ENCODE peak calls at places on chromosomes 12 and 14, in eight cellular contexts. W is OCI-LY7, Y is transverse colon, X is right atrium auricular region, H is pancreas, V is neural progenitor cell, E is cardiac muscle cell, K is A549. Z is an unnamed sample.

GRCh38 chr14:23364604-23365352 is at the start of gene EFS:
- DNase-seq in W (no peak), Y (no peak), X (no peak), H (no peak), V (peak; percentile 85), E (no peak), K (no peak), Z (no peak)

GRCh38 chr12:70722584-70723343 is 85.5 kb upstream of the PTPRB start:
- DNase-seq in W (no peak), Y (no peak), X (no peak), H (no peak), V (no peak), E (no peak), K (no peak), Z (no peak)

GRCh38 chr14:36315159-36315853 is 5.1 kb downstream of the MBIP start:
- DNase-seq in W (no peak), Y (no peak), X (no peak), H (no peak), V (peak; percentile 9), E (no peak), K (no peak), Z (no peak)

GRCh38 chr12:26701604-26702215 is 131.3 kb downstream of the ITPR2 start:
- DNase-seq in W (peak; percentile 54), Y (no peak), X (no peak), H (no peak), V (peak; percentile 71), E (peak; percentile 64), K (peak; percentile 16), Z (no peak)

GRCh38 chr14:70888681-70889175 is 18.5 kb upstream of the PCNX1 start:
- DNase-seq in W (no peak), Y (no peak), X (no peak), H (no peak), V (no peak), E (no peak), K (no peak), Z (no peak)

GRCh38 chr14:76955575-76956252 is 72.8 kb downstream of the IRF2BPL start:
- DNase-seq in W (peak; percentile 50), Y (no peak), X (peak; percentile 70), H (no peak), V (no peak), E (no peak), K (no peak), Z (no peak)

GRCh38 chr12:90729741-90730140 is 225.2 kb downstream of the CCER1 start:
- DNase-seq in W (no peak), Y (no peak), X (no peak), H (no peak), V (no peak), E (no peak), K (no peak), Z (no peak)

GRCh38 chr12:40312196-40312595 is 87.4 kb downstream of the LRRK2 start:
- DNase-seq in W (no peak), Y (no peak), X (no peak), H (no peak), V (no peak), E (no peak), K (no peak), Z (no peak)

GRCh38 chr12:66516133-66516532 is 162.7 kb downstream of the GRIP1 start:
- DNase-seq in W (no peak), Y (no peak), X (no peak), H (no peak), V (no peak), E (no peak), K (no peak), Z (no peak)

GRCh38 chr12:46783881-46784280 is 41.9 kb downstream of the SLC38A4 start:
- DNase-seq in W (no peak), Y (no peak), X (no peak), H (no peak), V (no peak), E (no peak), K (no peak), Z (no peak)

GRCh38 chr12:50050410-50051280 is 6.8 kb upstream of the ASIC1 start:
- DNase-seq in W (no peak), Y (peak; percentile 57), X (peak; percentile 90), H (no peak), V (peak; percentile 77), E (peak; percentile 49), K (no peak), Z (peak; percentile 69)

GRCh38 chr14:102819790-102820330 is 42.6 kb downstream of the TRAF3 start:
- DNase-seq in W (no peak), Y (no peak), X (no peak), H (no peak), V (no peak), E (no peak), K (no peak), Z (no peak)
- H3K4me1 ChIP-seq in W (no peaks in the 10 kb centered on the region), Y (peaks cover 24% of the 10 kb centered on the region), X (no peaks in the 10 kb centered on the region), H (peaks cover 5% of the 10 kb centered on the region), V (no peaks in the 10 kb centered on the region), E (peaks cover 5% of the 10 kb centered on the region), K (peaks cover 14% of the 10 kb centered on the region), Z (peaks cover 5% of the 10 kb centered on the region)

GRCh38 chr12:2302711-2303255 is 250.0 kb downstream of the CACNA1C start:
- DNase-seq in W (no peak), Y (no peak), X (no peak), H (no peak), V (no peak), E (no peak), K (no peak), Z (no peak)
- H3K4me1 ChIP-seq in W (peaks cover 70% of the 10 kb centered on the region), Y (peaks cover 17% of the 10 kb centered on the region), X (no peaks in the 10 kb centered on the region), H (no peaks in the 10 kb centered on the region), V (peaks cover 14% of the 10 kb centered on the region), E (peaks cover 18% of the 10 kb centered on the region), K (no peaks in the 10 kb centered on the region), Z (peaks cover 34% of the 10 kb centered on the region)

GRCh38 chr12:92668739-92669138 is 34.0 kb upstream of the PLEKHG7 start:
- DNase-seq in W (no peak), Y (no peak), X (no peak), H (no peak), V (no peak), E (no peak), K (no peak), Z (no peak)

GRCh38 chr12:92661269-92661668 is 41.5 kb upstream of the PLEKHG7 start:
- DNase-seq in W (no peak), Y (no peak), X (no peak), H (no peak), V (no peak), E (no peak), K (no peak), Z (no peak)

GRCh38 chr12:92665496-92665895 is 37.3 kb upstream of the PLEKHG7 start:
- DNase-seq in W (no peak), Y (no peak), X (no peak), H (no peak), V (no peak), E (no peak), K (no peak), Z (no peak)
- H3K4me1 ChIP-seq in W (no peaks in the 10 kb centered on the region), Y (no peaks in the 10 kb centered on the region), X (no peaks in the 10 kb centered on the region), H (no peaks in the 10 kb centered on the region), V (no peaks in the 10 kb centered on the region), E (no peaks in the 10 kb centered on the region), K (no peaks in the 10 kb centered on the region), Z (no peaks in the 10 kb centered on the region)

GRCh38 chr14:103697601-103698379 is 17.5 kb downstream of the XRCC3 start:
- DNase-seq in W (no peak), Y (no peak), X (no peak), H (peak; percentile 78), V (no peak), E (no peak), K (no peak), Z (no peak)
- H3K4me1 ChIP-seq in W (peaks cover 97% of the 10 kb centered on the region), Y (peaks cover 43% of the 10 kb centered on the region), X (no peaks in the 10 kb centered on the region), H (peaks cover 11% of the 10 kb centered on the region), V (peaks cover 4% of the 10 kb centered on the region), E (no peaks in the 10 kb centered on the region), K (peaks cover 9% of the 10 kb centered on the region), Z (peaks cover 60% of the 10 kb centered on the region)

Z was measured in stomach.